ENCODE peak calls at places on chromosome 6, in seven cellular contexts. H, Q, F, I, X, A and R are unnamed samples.
A peak's percentile ranks its signal among the peaks of the same experiment; 100 is the strongest.

GRCh38 chr6:164208371-164208770 is 793.9 kb downstream of the QKI start:
- DNase-seq in H (no peak), Q (peak; percentile 26), F (no peak), I (no peak), X (no peak), A (peak; percentile 47), R (no peak)

GRCh38 chr6:42448391-42448790 is 3.3 kb downstream of the TRERF1 start:
- DNase-seq in H (no peak), Q (no peak), F (no peak), I (no peak), X (no peak), A (no peak), R (no peak)

GRCh38 chr6:87675004-87675681 is 26.9 kb downstream of the AKIRIN2 start:
- DNase-seq in H (no peak), Q (no peak), F (no peak), I (no peak), X (no peak), A (no peak), R (no peak)

GRCh38 chr6:157148391-157149323 is 174.7 kb downstream of the TMEM242 start:
- DNase-seq in H (no peak), Q (peak; percentile 91), F (no peak), I (no peak), X (peak; percentile 53), A (peak; percentile 91), R (peak; percentile 84)

GRCh38 chr6:168574699-168575195 is 133.8 kb downstream of the SMOC2 start:
- DNase-seq in H (no peak), Q (no peak), F (no peak), I (no peak), X (no peak), A (no peak), R (no peak)

GRCh38 chr6:3086282-3086946 is 18.1 kb downstream of the RIPK1 start:
- DNase-seq in H (no peak), Q (no peak), F (no peak), I (no peak), X (no peak), A (no peak), R (no peak)

GRCh38 chr6:80548496-80548895 is 442.0 kb downstream of the BCKDHB start:
- DNase-seq in H (no peak), Q (no peak), F (no peak), I (no peak), X (no peak), A (peak; percentile 20), R (no peak)

GRCh38 chr6:129662406-129662766 is 47.6 kb downstream of the ARHGAP18 start:
- DNase-seq in H (no peak), Q (no peak), F (no peak), I (no peak), X (no peak), A (no peak), R (peak; percentile 21)

GRCh38 chr6:70725817-70726413 is 58.2 kb downstream of the SMAP1 start:
- DNase-seq in H (no peak), Q (no peak), F (no peak), I (no peak), X (no peak), A (no peak), R (no peak)

GRCh38 chr6:35425284-35425683 is 26.9 kb upstream of the FANCE start:
- DNase-seq in H (no peak), Q (peak; percentile 93), F (no peak), I (no peak), X (no peak), A (peak; percentile 86), R (no peak)

GRCh38 chr6:133132583-133132982 is 108.6 kb upstream of the EYA4 start:
- DNase-seq in H (no peak), Q (no peak), F (no peak), I (no peak), X (no peak), A (no peak), R (no peak)

GRCh38 chr6:37608587-37608986 is 89.1 kb downstream of the MDGA1 start:
- DNase-seq in H (no peak), Q (no peak), F (no peak), I (no peak), X (no peak), A (no peak), R (no peak)

GRCh38 chr6:130020892-130021483 is 2.6 kb downstream of the L3MBTL3 start:
- DNase-seq in H (peak; percentile 57), Q (peak; percentile 90), F (peak; percentile 88), I (peak; percentile 78), X (peak; percentile 90), A (peak; percentile 81), R (peak; percentile 92)

GRCh38 chr6:11040134-11040533 is 4.0 kb downstream of the ELOVL2 start:
- DNase-seq in H (no peak), Q (no peak), F (no peak), I (no peak), X (no peak), A (peak; percentile 9), R (no peak)

GRCh38 chr6:130359736-130360135 is 6.1 kb upstream of the TMEM200A start:
- DNase-seq in H (no peak), Q (no peak), F (no peak), I (no peak), X (no peak), A (peak; percentile 39), R (no peak)

GRCh38 chr6:15441215-15441868 is 195.5 kb downstream of the JARID2 start:
- DNase-seq in H (peak; percentile 13), Q (peak; percentile 59), F (peak; percentile 45), I (peak; percentile 58), X (no peak), A (peak; percentile 59), R (peak; percentile 74)

GRCh38 chr6:45658396-45658795 is 280.7 kb upstream of the SUPT3H start:
- DNase-seq in H (no peak), Q (no peak), F (no peak), I (no peak), X (no peak), A (no peak), R (no peak)

GRCh38 chr6:39449022-39449421 is 126.5 kb upstream of the KCNK16 start:
- DNase-seq in H (no peak), Q (no peak), F (no peak), I (no peak), X (no peak), A (no peak), R (no peak)

GRCh38 chr6:12266571-12266970 is 23.6 kb upstream of the EDN1 start:
- DNase-seq in H (no peak), Q (peak; percentile 68), F (no peak), I (no peak), X (no peak), A (peak; percentile 53), R (no peak)

GRCh38 chr6:134375199-134375598 is 57.3 kb upstream of the SGK1 start:
- DNase-seq in H (no peak), Q (no peak), F (no peak), I (no peak), X (no peak), A (no peak), R (no peak)

GRCh38 chr6:82989891-82990290 is 75.8 kb downstream of the UBE3D start:
- DNase-seq in H (no peak), Q (no peak), F (no peak), I (no peak), X (no peak), A (no peak), R (no peak)

GRCh38 chr6:107757910-107758309 is 66.2 kb downstream of the SCML4 start:
- DNase-seq in H (no peak), Q (no peak), F (no peak), I (no peak), X (no peak), A (no peak), R (no peak)

GRCh38 chr6:14924126-14925024 is 321.5 kb upstream of the JARID2 start:
- DNase-seq in H (no peak), Q (no peak), F (no peak), I (no peak), X (no peak), A (no peak), R (no peak)